ENCODE peak calls at places on chromosomes 4 and X, in six cellular contexts. One of them, this sample, is unnamed. For H3K4me1, the result is how much of the 10 kb centered on the place peaks cover.

GRCh38 chrX:16060252-16060651 is 63.1 kb upstream of the GRPR start:
- DNase-seq in K562: no peak
- DNase-seq in right atrium auricular region: no peak
- DNase-seq in right lobe of liver: no peak
- DNase-seq in Peyer's patch: no peak
- DNase-seq in HCT116: no peak
- DNase-seq in this sample: no peak

GRCh38 chrX:53456254-53456653 is 22.1 kb upstream of the HSD17B10 start:
- DNase-seq in K562: no peak
- DNase-seq in right atrium auricular region: no peak
- DNase-seq in right lobe of liver: no peak
- DNase-seq in Peyer's patch: no peak
- DNase-seq in HCT116: no peak
- DNase-seq in this sample: no peak

GRCh38 chr4:164731827-164732474 is 22.0 kb upstream of the SMIM31 start:
- DNase-seq in K562: peak
- DNase-seq in right atrium auricular region: no peak
- DNase-seq in right lobe of liver: no peak
- DNase-seq in Peyer's patch: no peak
- DNase-seq in HCT116: peak
- DNase-seq in this sample: peak

GRCh38 chr4:38563703-38564490 is 100.1 kb upstream of the KLF3 start:
- DNase-seq in K562: no peak
- DNase-seq in right atrium auricular region: no peak
- DNase-seq in right lobe of liver: no peak
- DNase-seq in Peyer's patch: no peak
- DNase-seq in HCT116: no peak
- DNase-seq in this sample: no peak

GRCh38 chr4:102623622-102624021 is 122.5 kb downstream of the NFKB1 start:
- DNase-seq in K562: no peak
- DNase-seq in right atrium auricular region: no peak
- DNase-seq in right lobe of liver: no peak
- DNase-seq in Peyer's patch: no peak
- DNase-seq in HCT116: peak
- DNase-seq in this sample: no peak

GRCh38 chr4:166312166-166312565 is 439.1 kb downstream of the TLL1 start:
- DNase-seq in K562: no peak
- DNase-seq in right atrium auricular region: no peak
- DNase-seq in right lobe of liver: no peak
- DNase-seq in Peyer's patch: no peak
- DNase-seq in HCT116: no peak
- DNase-seq in this sample: no peak

GRCh38 chr4:29307256-29307655 is 1412.9 kb upstream of the PCDH7 start:
- DNase-seq in K562: no peak
- DNase-seq in right atrium auricular region: no peak
- DNase-seq in right lobe of liver: no peak
- DNase-seq in Peyer's patch: no peak
- DNase-seq in HCT116: no peak
- DNase-seq in this sample: no peak

GRCh38 chr4:7023486-7023885 is 19.7 kb upstream of the TADA2B start:
- DNase-seq in K562: no peak
- DNase-seq in right atrium auricular region: no peak
- DNase-seq in right lobe of liver: no peak
- DNase-seq in Peyer's patch: no peak
- DNase-seq in HCT116: no peak
- DNase-seq in this sample: no peak

GRCh38 chrX:76253432-76253831 is 80.6 kb downstream of the PBDC1 start:
- DNase-seq in K562: peak
- DNase-seq in right atrium auricular region: no peak
- DNase-seq in right lobe of liver: no peak
- DNase-seq in Peyer's patch: no peak
- DNase-seq in HCT116: peak
- DNase-seq in this sample: peak

GRCh38 chr4:185738851-185739250 is 73.1 kb downstream of the SORBS2 start:
- DNase-seq in K562: no peak
- DNase-seq in right atrium auricular region: no peak
- DNase-seq in right lobe of liver: no peak
- DNase-seq in Peyer's patch: no peak
- DNase-seq in HCT116: no peak
- DNase-seq in this sample: no peak
- H3K4me1 ChIP-seq in K562: under half
- H3K4me1 ChIP-seq in right atrium auricular region: half or more
- H3K4me1 ChIP-seq in right lobe of liver: half or more
- H3K4me1 ChIP-seq in Peyer's patch: under half
- H3K4me1 ChIP-seq in HCT116: under half
- H3K4me1 ChIP-seq in this sample: under half

GRCh38 chrX:45775462-45775861 is 574.8 kb upstream of the DIPK2B start:
- DNase-seq in K562: no peak
- DNase-seq in right atrium auricular region: no peak
- DNase-seq in right lobe of liver: no peak
- DNase-seq in Peyer's patch: no peak
- DNase-seq in HCT116: no peak
- DNase-seq in this sample: no peak
- H3K27ac ChIP-seq in K562: no peak
- H3K27ac ChIP-seq in right atrium auricular region: no peak
- H3K27ac ChIP-seq in right lobe of liver: no peak
- H3K27ac ChIP-seq in Peyer's patch: no peak
- H3K27ac ChIP-seq in HCT116: peak
- H3K27ac ChIP-seq in this sample: no peak

GRCh38 chr4:1773754-1774153 is 19.3 kb upstream of the FGFR3 start:
- DNase-seq in K562: no peak
- DNase-seq in right atrium auricular region: no peak
- DNase-seq in right lobe of liver: no peak
- DNase-seq in Peyer's patch: no peak
- DNase-seq in HCT116: no peak
- DNase-seq in this sample: no peak
- H3K4me1 ChIP-seq in K562: half or more
- H3K4me1 ChIP-seq in right atrium auricular region: under half
- H3K4me1 ChIP-seq in right lobe of liver: under half
- H3K4me1 ChIP-seq in Peyer's patch: under half
- H3K4me1 ChIP-seq in HCT116: under half
- H3K4me1 ChIP-seq in this sample: under half

GRCh38 chrX:44267116-44267515 is 76.4 kb downstream of the EFHC2 start:
- DNase-seq in K562: no peak
- DNase-seq in right atrium auricular region: no peak
- DNase-seq in right lobe of liver: no peak
- DNase-seq in Peyer's patch: no peak
- DNase-seq in HCT116: no peak
- DNase-seq in this sample: no peak
- H3K27ac ChIP-seq in K562: no peak
- H3K27ac ChIP-seq in right atrium auricular region: no peak
- H3K27ac ChIP-seq in right lobe of liver: no peak
- H3K27ac ChIP-seq in Peyer's patch: no peak
- H3K27ac ChIP-seq in HCT116: no peak
- H3K27ac ChIP-seq in this sample: no peak

GRCh38 chr4:184900184-184900583 is 74.4 kb upstream of the ACSL1 start:
- DNase-seq in K562: no peak
- DNase-seq in right atrium auricular region: no peak
- DNase-seq in right lobe of liver: no peak
- DNase-seq in Peyer's patch: no peak
- DNase-seq in HCT116: no peak
- DNase-seq in this sample: no peak

GRCh38 chr4:184896868-184897715 is 71.3 kb upstream of the ACSL1 start:
- DNase-seq in K562: no peak
- DNase-seq in right atrium auricular region: no peak
- DNase-seq in right lobe of liver: peak
- DNase-seq in Peyer's patch: no peak
- DNase-seq in HCT116: no peak
- DNase-seq in this sample: no peak

GRCh38 chr4:184899261-184900134 is 73.7 kb upstream of the ACSL1 start:
- DNase-seq in K562: no peak
- DNase-seq in right atrium auricular region: no peak
- DNase-seq in right lobe of liver: peak
- DNase-seq in Peyer's patch: no peak
- DNase-seq in HCT116: no peak
- DNase-seq in this sample: no peak

GRCh38 chr4:184898793-184899192 is 73.0 kb upstream of the ACSL1 start:
- DNase-seq in K562: no peak
- DNase-seq in right atrium auricular region: no peak
- DNase-seq in right lobe of liver: no peak
- DNase-seq in Peyer's patch: no peak
- DNase-seq in HCT116: no peak
- DNase-seq in this sample: no peak

DNA sequence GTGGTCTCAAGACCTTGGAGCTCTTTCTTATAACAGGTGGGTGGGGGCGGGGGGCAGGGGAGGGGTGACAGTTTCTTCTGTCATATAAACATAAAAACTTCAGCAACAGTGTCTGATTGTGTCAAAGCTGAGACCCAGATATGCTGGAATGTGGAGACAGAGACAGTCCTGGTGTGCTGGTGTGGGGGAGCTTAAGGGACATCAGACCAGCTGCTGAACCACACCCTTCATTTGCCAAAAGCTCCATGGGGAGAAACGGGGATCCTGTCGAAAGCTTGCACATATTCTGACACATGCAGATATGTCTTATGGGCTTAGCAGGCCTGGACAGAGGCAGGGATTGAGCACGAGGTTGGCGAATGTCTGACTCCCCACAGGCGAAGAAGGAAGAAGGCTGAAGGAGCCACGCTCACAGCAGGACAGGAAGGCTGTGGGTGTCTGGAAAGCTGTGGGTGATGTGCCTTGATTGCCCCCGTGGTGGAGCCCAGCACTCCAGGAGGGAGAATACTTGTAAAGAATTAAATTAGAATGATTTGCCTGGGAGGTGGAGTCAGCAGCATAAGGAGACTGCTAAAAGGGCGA is 72.1 kb upstream of the ACSL1 start:
- DNase-seq in K562: no peak
- DNase-seq in right atrium auricular region: no peak
- DNase-seq in right lobe of liver: no peak
- DNase-seq in Peyer's patch: no peak
- DNase-seq in HCT116: no peak
- DNase-seq in this sample: no peak
- H3K4me1 ChIP-seq in K562: under half
- H3K4me1 ChIP-seq in right atrium auricular region: under half
- H3K4me1 ChIP-seq in right lobe of liver: half or more
- H3K4me1 ChIP-seq in Peyer's patch: under half
- H3K4me1 ChIP-seq in HCT116: under half
- H3K4me1 ChIP-seq in this sample: under half

GRCh38 chr4:54233128-54233696 is 4.1 kb downstream of the PDGFRA start:
- DNase-seq in K562: peak
- DNase-seq in right atrium auricular region: peak
- DNase-seq in right lobe of liver: peak
- DNase-seq in Peyer's patch: peak
- DNase-seq in HCT116: peak
- DNase-seq in this sample: no peak
- H3K27ac ChIP-seq in K562: no peak
- H3K27ac ChIP-seq in right atrium auricular region: peak
- H3K27ac ChIP-seq in right lobe of liver: peak
- H3K27ac ChIP-seq in Peyer's patch: peak
- H3K27ac ChIP-seq in HCT116: no peak
- H3K27ac ChIP-seq in this sample: no peak

DNA sequence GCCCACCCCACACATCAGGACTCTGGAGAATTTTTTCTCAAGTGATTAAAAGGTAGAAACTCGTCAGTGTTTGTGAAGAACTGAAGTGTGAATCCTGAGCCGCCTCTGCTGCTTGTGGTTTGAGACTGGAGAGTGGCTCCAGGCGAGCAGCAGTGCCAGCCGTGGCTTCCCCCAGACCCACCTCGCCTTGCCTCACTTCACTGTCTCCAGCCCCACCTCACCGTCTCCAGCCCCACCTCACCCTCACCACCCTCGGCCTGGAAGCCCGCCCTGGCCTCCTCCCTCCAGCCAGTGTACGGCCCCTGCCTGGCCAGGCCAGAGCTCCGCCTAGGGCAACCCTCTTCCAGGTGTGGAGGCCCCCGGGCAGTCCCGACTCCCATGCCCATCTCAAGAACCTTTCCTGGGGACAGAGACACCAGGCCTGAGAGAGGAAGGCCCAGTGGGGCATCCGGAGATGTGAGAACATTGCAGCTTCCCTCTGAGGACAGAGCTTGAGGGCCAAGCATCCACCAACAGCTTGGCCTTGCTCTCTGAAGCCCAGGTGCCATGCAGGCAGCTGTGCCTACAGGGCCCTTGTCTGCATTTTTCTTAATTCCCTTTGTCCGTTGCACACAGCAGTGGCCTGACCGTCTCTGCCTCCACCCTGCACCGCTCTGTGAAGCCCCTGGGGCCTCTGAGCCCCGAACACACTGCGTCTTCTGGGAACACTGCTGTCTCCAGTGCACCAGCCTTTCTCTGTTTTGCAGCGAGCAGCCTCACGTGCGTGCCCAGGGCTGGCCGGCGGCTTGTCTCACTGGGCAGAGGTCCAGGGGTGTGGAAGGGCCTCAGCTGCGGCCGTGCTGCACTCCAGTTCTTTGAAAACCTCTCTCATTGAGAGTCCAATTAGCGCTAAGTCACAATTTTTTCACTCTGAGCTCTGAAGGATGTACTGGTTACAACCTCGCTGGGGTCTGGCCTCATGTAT is 13.8 kb downstream of the SH3BP2 start:
- DNase-seq in K562: no peak
- DNase-seq in right atrium auricular region: no peak
- DNase-seq in right lobe of liver: peak
- DNase-seq in Peyer's patch: peak
- DNase-seq in HCT116: no peak
- DNase-seq in this sample: no peak
- H3K4me1 ChIP-seq in K562: half or more
- H3K4me1 ChIP-seq in right atrium auricular region: half or more
- H3K4me1 ChIP-seq in right lobe of liver: half or more
- H3K4me1 ChIP-seq in Peyer's patch: under half
- H3K4me1 ChIP-seq in HCT116: under half
- H3K4me1 ChIP-seq in this sample: under half